ENCODE peak calls at places on chromosome 18, in four cellular contexts. One of them, this sample, is unnamed.

GRCh38 chr18:75694292-75694691 is 266.8 kb upstream of the SMIM21 start:
- DNase-seq in LoVo: no peak
- DNase-seq in EL: no peak
- DNase-seq in stimulated activated CD8-positive, alpha-beta memory T cell treated with anti-CD3 and anti-CD28 coated beads, Interleukin-15, amount 100 ng/mL, for 24 hours: no peak
- DNase-seq in this sample: no peak

GRCh38 chr18:55189972-55190371 is 230.7 kb upstream of the CCDC68 start:
- DNase-seq in EL: peak; percentile 14
- DNase-seq in stimulated activated CD8-positive, alpha-beta memory T cell treated with anti-CD3 and anti-CD28 coated beads, Interleukin-15, amount 100 ng/mL, for 24 hours: no peak
- DNase-seq in LoVo: peak; percentile 29
- DNase-seq in this sample: peak; percentile 40

GRCh38 chr18:26875040-26875654 is 9.6 kb upstream of the AQP4 start:
- DNase-seq in LoVo: peak; percentile 32
- DNase-seq in EL: no peak
- DNase-seq in stimulated activated CD8-positive, alpha-beta memory T cell treated with anti-CD3 and anti-CD28 coated beads, Interleukin-15, amount 100 ng/mL, for 24 hours: no peak
- DNase-seq in this sample: no peak

GRCh38 chr18:59959079-59959478 is 59.3 kb downstream of the PMAIP1 start:
- DNase-seq in stimulated activated CD8-positive, alpha-beta memory T cell treated with anti-CD3 and anti-CD28 coated beads, Interleukin-15, amount 100 ng/mL, for 24 hours: no peak
- DNase-seq in LoVo: peak; percentile 25
- DNase-seq in EL: peak; percentile 29
- DNase-seq in this sample: peak; percentile 63

GRCh38 chr18:53799134-53799533 is 425.3 kb downstream of the MBD2 start:
- DNase-seq in stimulated activated CD8-positive, alpha-beta memory T cell treated with anti-CD3 and anti-CD28 coated beads, Interleukin-15, amount 100 ng/mL, for 24 hours: no peak
- DNase-seq in LoVo: no peak
- DNase-seq in EL: no peak
- DNase-seq in this sample: peak; percentile 18

GRCh38 chr18:160831-161570 is 2.6 kb downstream of the USP14 start:
- DNase-seq in EL: no peak
- DNase-seq in stimulated activated CD8-positive, alpha-beta memory T cell treated with anti-CD3 and anti-CD28 coated beads, Interleukin-15, amount 100 ng/mL, for 24 hours: no peak
- DNase-seq in LoVo: no peak
- DNase-seq in this sample: no peak

GRCh38 chr18:36608107-36608506 is 220.7 kb downstream of the TPGS2 start:
- DNase-seq in LoVo: no peak
- DNase-seq in EL: no peak
- DNase-seq in stimulated activated CD8-positive, alpha-beta memory T cell treated with anti-CD3 and anti-CD28 coated beads, Interleukin-15, amount 100 ng/mL, for 24 hours: no peak
- DNase-seq in this sample: peak; percentile 8

GRCh38 chr18:76991021-76991688 is 141.4 kb downstream of the MBP start:
- DNase-seq in EL: no peak
- DNase-seq in stimulated activated CD8-positive, alpha-beta memory T cell treated with anti-CD3 and anti-CD28 coated beads, Interleukin-15, amount 100 ng/mL, for 24 hours: no peak
- DNase-seq in LoVo: no peak
- DNase-seq in this sample: no peak

GRCh38 chr18:76374330-76375281 is 120.4 kb downstream of the ZNF516 start:
- DNase-seq in LoVo: no peak
- DNase-seq in EL: no peak
- DNase-seq in stimulated activated CD8-positive, alpha-beta memory T cell treated with anti-CD3 and anti-CD28 coated beads, Interleukin-15, amount 100 ng/mL, for 24 hours: no peak
- DNase-seq in this sample: no peak

GRCh38 chr18:54140641-54141040 is 83.8 kb downstream of the MBD2 start:
- DNase-seq in EL: peak; percentile 34
- DNase-seq in stimulated activated CD8-positive, alpha-beta memory T cell treated with anti-CD3 and anti-CD28 coated beads, Interleukin-15, amount 100 ng/mL, for 24 hours: no peak
- DNase-seq in LoVo: no peak
- DNase-seq in this sample: no peak

GRCh38 chr18:2970762-2971659 is 41.9 kb downstream of the LPIN2 start:
- DNase-seq in EL: no peak
- DNase-seq in stimulated activated CD8-positive, alpha-beta memory T cell treated with anti-CD3 and anti-CD28 coated beads, Interleukin-15, amount 100 ng/mL, for 24 hours: no peak
- DNase-seq in LoVo: no peak
- DNase-seq in this sample: no peak

GRCh38 chr18:39620551-39621168 is 2055.1 kb upstream of the CELF4 start:
- DNase-seq in EL: no peak
- DNase-seq in stimulated activated CD8-positive, alpha-beta memory T cell treated with anti-CD3 and anti-CD28 coated beads, Interleukin-15, amount 100 ng/mL, for 24 hours: no peak
- DNase-seq in LoVo: no peak
- DNase-seq in this sample: no peak

GRCh38 chr18:22470511-22471181 is 52.9 kb upstream of the CTAGE1 start:
- DNase-seq in LoVo: no peak
- DNase-seq in stimulated activated CD8-positive, alpha-beta memory T cell treated with anti-CD3 and anti-CD28 coated beads, Interleukin-15, amount 100 ng/mL, for 24 hours: no peak
- DNase-seq in EL: peak; percentile 33
- DNase-seq in this sample: peak; percentile 80

GRCh38 chr18:75698861-75699260 is 271.4 kb upstream of the SMIM21 start:
- DNase-seq in stimulated activated CD8-positive, alpha-beta memory T cell treated with anti-CD3 and anti-CD28 coated beads, Interleukin-15, amount 100 ng/mL, for 24 hours: no peak
- DNase-seq in EL: no peak
- DNase-seq in LoVo: no peak
- DNase-seq in this sample: no peak

GRCh38 chr18:48922801-48923730 is 27.7 kb downstream of the SMAD7 start:
- DNase-seq in stimulated activated CD8-positive, alpha-beta memory T cell treated with anti-CD3 and anti-CD28 coated beads, Interleukin-15, amount 100 ng/mL, for 24 hours: no peak
- DNase-seq in LoVo: peak; percentile 32
- DNase-seq in EL: peak; percentile 94
- DNase-seq in this sample: peak; percentile 98

GRCh38 chr18:75107196-75107930 is 101.6 kb downstream of the PTGR3 start:
- DNase-seq in stimulated activated CD8-positive, alpha-beta memory T cell treated with anti-CD3 and anti-CD28 coated beads, Interleukin-15, amount 100 ng/mL, for 24 hours: no peak
- DNase-seq in LoVo: no peak
- DNase-seq in EL: no peak
- DNase-seq in this sample: no peak

GRCh38 chr18:1797265-1797664 is 774.0 kb downstream of the METTL4 start:
- DNase-seq in EL: no peak
- DNase-seq in stimulated activated CD8-positive, alpha-beta memory T cell treated with anti-CD3 and anti-CD28 coated beads, Interleukin-15, amount 100 ng/mL, for 24 hours: no peak
- DNase-seq in LoVo: no peak
- DNase-seq in this sample: no peak

GRCh38 chr18:32469691-32470131 is 971 bp downstream of the GAREM1 start:
- DNase-seq in EL: peak; percentile 0
- DNase-seq in stimulated activated CD8-positive, alpha-beta memory T cell treated with anti-CD3 and anti-CD28 coated beads, Interleukin-15, amount 100 ng/mL, for 24 hours: no peak
- DNase-seq in LoVo: peak; percentile 2
- DNase-seq in this sample: no peak

GRCh38 chr18:13376841-13377351 is 158.3 kb downstream of the LDLRAD4 start:
- DNase-seq in stimulated activated CD8-positive, alpha-beta memory T cell treated with anti-CD3 and anti-CD28 coated beads, Interleukin-15, amount 100 ng/mL, for 24 hours: no peak
- DNase-seq in LoVo: no peak
- DNase-seq in EL: no peak
- DNase-seq in this sample: no peak

GRCh38 chr18:67545681-67546080 is 29.2 kb upstream of the DSEL start:
- DNase-seq in EL: no peak
- DNase-seq in LoVo: no peak
- DNase-seq in stimulated activated CD8-positive, alpha-beta memory T cell treated with anti-CD3 and anti-CD28 coated beads, Interleukin-15, amount 100 ng/mL, for 24 hours: no peak
- DNase-seq in this sample: no peak